ENCODE peak calls at places on chromosomes 16 and 17, in eight cellular contexts. O is HL-60, Q is tibial artery, K is suprapubic skin, M is dorsolateral prefrontal cortex, X is mucosa of descending colon, J is upper lobe of left lung, B is AG10803. G is an unnamed sample.

GRCh38 chr17:50367401-50367800 is 5.6 kb downstream of the MRPL27 start:
- DNase-seq in O (no peak), Q (no peak), K (no peak), M (no peak), X (no peak), J (no peak), B (no peak), G (no peak)

GRCh38 chr16:24088767-24089166 is 167.4 kb upstream of the CACNG3 start:
- DNase-seq in O (no peak), Q (no peak), K (no peak), M (no peak), X (no peak), J (no peak), B (no peak), G (no peak)

GRCh38 chr16:48965391-48965790 is 316.2 kb downstream of the CBLN1 start:
- DNase-seq in O (no peak), Q (no peak), K (no peak), M (no peak), X (no peak), J (no peak), B (peak), G (peak)

GRCh38 chr16:11955713-11956123 is 9.3 kb upstream of the TNFRSF17 start:
- DNase-seq in O (no peak), Q (no peak), K (no peak), M (no peak), X (no peak), J (no peak), B (peak), G (peak)

GRCh38 chr17:538096-538973 is 176.3 kb downstream of the VPS53 start:
- DNase-seq in O (no peak), Q (no peak), K (no peak), M (no peak), X (no peak), J (no peak), B (peak), G (no peak)

GRCh38 chr17:8121531-8122390 is 2.1 kb downstream of the HES7 start:
- DNase-seq in O (no peak), Q (no peak), K (no peak), M (peak), X (peak), J (no peak), B (peak), G (peak)

GRCh38 chr17:29949708-29950107 is 8.3 kb downstream of the EFCAB5 start:
- DNase-seq in O (no peak), Q (no peak), K (no peak), M (no peak), X (no peak), J (no peak), B (no peak), G (no peak)

GRCh38 chr16:85529489-85530369 is 83.4 kb upstream of the GSE1 start:
- DNase-seq in O (no peak), Q (no peak), K (no peak), M (no peak), X (no peak), J (no peak), B (no peak), G (no peak)

GRCh38 chr17:31378638-31379037 is 12.8 kb upstream of the RAB11FIP4 start:
- DNase-seq in O (no peak), Q (no peak), K (no peak), M (no peak), X (no peak), J (no peak), B (no peak), G (no peak)

GRCh38 chr16:47726031-47726675 is 265.0 kb downstream of the PHKB start:
- DNase-seq in O (no peak), Q (no peak), K (no peak), M (no peak), X (no peak), J (no peak), B (no peak), G (no peak)

GRCh38 chr16:10770907-10771306 is 27.3 kb downstream of the NUBP1 start:
- DNase-seq in O (peak), Q (no peak), K (no peak), M (no peak), X (no peak), J (peak), B (no peak), G (peak)

GRCh38 chr17:34980681-34981537 is 597 bp downstream of the LIG3 start:
- DNase-seq in O (peak), Q (peak), K (peak), M (peak), X (peak), J (peak), B (peak), G (peak)

GRCh38 chr16:28845173-28846079 is 722 bp downstream of the TUFM start:
- DNase-seq in O (no peak), Q (no peak), K (no peak), M (no peak), X (no peak), J (peak), B (no peak), G (peak)

GRCh38 chr17:49240619-49241018 is 10.0 kb upstream of the PHOSPHO1 start:
- DNase-seq in O (no peak), Q (no peak), K (no peak), M (no peak), X (no peak), J (no peak), B (no peak), G (no peak)

GRCh38 chr16:88650749-88651275 is at the start of gene CYBA:
- DNase-seq in O (peak), Q (peak), K (peak), M (no peak), X (peak), J (peak), B (peak), G (peak)

GRCh38 chr16:66511615-66512500 is 38.1 kb downstream of the TK2 start:
- DNase-seq in O (no peak), Q (no peak), K (no peak), M (peak), X (no peak), J (no peak), B (peak), G (peak)

GRCh38 chr17:1180958-1181768 is 1.4 kb upstream of the ABR start:
- DNase-seq in O (no peak), Q (no peak), K (no peak), M (peak), X (peak), J (no peak), B (no peak), G (no peak)

GRCh38 chr17:48542114-48542955 is 2.6 kb downstream of the HOXB2 start:
- DNase-seq in O (no peak), Q (no peak), K (no peak), M (no peak), X (peak), J (no peak), B (no peak), G (no peak)

GRCh38 chr17:6070280-6070894 is at the start of gene WSCD1:
- DNase-seq in O (no peak), Q (no peak), K (no peak), M (no peak), X (no peak), J (no peak), B (no peak), G (peak)

GRCh38 chr16:53973021-53973420 is 269.1 kb downstream of the FTO start:
- DNase-seq in O (no peak), Q (no peak), K (no peak), M (no peak), X (no peak), J (no peak), B (no peak), G (no peak)

GRCh38 chr17:6940186-6940649 is 55.6 kb upstream of the ALOX12 start:
- DNase-seq in O (no peak), Q (no peak), K (no peak), M (no peak), X (no peak), J (no peak), B (peak), G (no peak)

GRCh38 chr17:73690581-73691135 is 46.4 kb upstream of the SDK2 start:
- DNase-seq in O (no peak), Q (no peak), K (no peak), M (no peak), X (no peak), J (no peak), B (no peak), G (no peak)

DNA sequence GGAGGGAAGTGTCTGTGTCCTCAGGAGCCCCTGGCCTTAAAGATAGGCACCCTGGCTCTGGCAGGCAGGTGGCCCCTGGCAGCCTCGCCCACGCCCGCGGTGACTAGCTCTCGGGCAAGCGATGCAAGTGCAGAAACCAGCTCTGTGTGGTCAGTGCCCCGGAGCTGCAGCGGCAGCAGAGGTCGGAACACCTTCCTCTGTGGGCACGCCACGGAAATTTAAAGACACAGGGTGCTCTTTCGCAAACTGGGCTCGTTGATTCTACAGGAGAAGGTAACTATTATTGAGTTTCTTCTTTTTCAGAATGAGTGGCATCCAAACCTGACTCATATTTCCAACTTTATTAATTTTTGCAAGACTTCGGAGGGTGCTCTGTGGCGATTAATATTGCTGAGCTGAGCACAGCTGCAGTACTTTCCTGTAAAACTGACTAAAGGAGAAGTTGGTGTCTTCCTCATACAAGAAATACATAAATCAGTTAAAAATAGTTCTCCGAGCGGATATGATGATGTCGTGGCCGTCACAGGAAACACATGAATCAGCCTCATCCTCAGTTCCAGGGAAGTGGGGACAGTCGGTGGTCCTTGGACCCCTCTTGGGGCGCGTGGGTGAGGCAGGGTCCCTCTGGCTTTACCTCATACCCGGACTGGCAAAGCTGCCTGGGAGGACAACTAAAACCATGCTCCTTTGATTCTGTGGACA is 120.2 kb downstream of the METRNL start:
- DNase-seq in O (peak), Q (peak), K (peak), M (peak), X (peak), J (peak), B (peak), G (peak)
- H3K4me3 ChIP-seq in O (peak), Q (no peak), K (peak), M (no peak), X (no peak), J (peak), B (no peak), G (no peak)

GRCh38 chr17:16817201-16817600 is 127.2 kb downstream of the CCDC144A start:
- DNase-seq in O (no peak), Q (no peak), K (no peak), M (no peak), X (no peak), J (no peak), B (no peak), G (no peak)

GRCh38 chr17:16818340-16818739 is 128.3 kb downstream of the CCDC144A start:
- DNase-seq in O (no peak), Q (no peak), K (no peak), M (no peak), X (no peak), J (no peak), B (no peak), G (no peak)

GRCh38 chr17:16820979-16821543 is 131.0 kb downstream of the CCDC144A start:
- DNase-seq in O (no peak), Q (no peak), K (no peak), M (no peak), X (no peak), J (no peak), B (no peak), G (no peak)

GRCh38 chr17:16820161-16820877 is 130.3 kb downstream of the CCDC144A start:
- DNase-seq in O (no peak), Q (peak), K (no peak), M (no peak), X (no peak), J (no peak), B (no peak), G (no peak)

GRCh38 chr17:16818821-16819683 is 129.0 kb downstream of the CCDC144A start:
- DNase-seq in O (no peak), Q (no peak), K (no peak), M (no peak), X (no peak), J (no peak), B (no peak), G (no peak)
- TF ChIP-seq CTCF in O (no peak), Q (no peak), K (no peak), M (no peak), X (no peak), J (no peak), B (no peak), G (no peak)

DNA sequence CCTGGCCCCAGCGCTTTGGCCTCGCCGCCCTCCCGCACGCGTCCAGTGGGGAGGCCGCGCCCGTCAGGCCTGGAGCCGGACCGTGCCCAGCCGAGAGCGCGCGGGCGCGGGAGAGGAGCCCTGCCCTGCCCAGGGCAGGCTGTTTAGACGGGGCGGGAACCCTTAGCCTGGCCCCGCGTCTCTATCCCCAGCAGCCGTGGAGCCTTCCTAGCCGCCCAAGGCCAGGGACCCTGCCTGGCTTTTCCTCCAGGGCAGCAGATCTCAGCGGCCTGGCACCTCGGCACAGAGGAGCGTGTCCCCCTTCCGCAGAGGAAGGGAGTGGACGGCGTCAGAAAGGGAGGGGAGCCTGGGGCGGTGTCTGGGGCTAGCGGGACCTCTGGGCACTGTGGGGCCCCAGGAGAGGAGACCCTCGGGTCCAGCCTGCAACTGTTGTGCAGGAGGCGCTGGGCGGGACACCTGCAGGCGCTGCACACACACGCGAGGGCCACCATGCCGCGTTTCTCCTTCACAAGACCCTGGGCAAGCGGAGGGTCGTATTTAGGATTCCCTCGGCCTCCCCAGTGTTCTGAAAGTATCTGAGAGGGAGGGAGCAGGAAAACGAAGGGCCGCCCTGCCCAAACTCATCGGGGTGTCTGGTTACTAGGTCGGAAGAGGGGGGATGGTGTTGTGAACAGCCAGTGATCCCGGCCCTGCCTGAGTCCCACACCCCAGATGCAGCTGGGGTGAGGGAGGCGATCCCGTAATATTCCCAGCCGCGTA is 2.3 kb upstream of the NPTX1 start:
- DNase-seq in O (no peak), Q (no peak), K (no peak), M (no peak), X (no peak), J (no peak), B (no peak), G (no peak)
- H3K4me3 ChIP-seq in O (no peak), Q (no peak), K (peak), M (peak), X (no peak), J (peak), B (peak), G (peak)

GRCh38 chr16:3115011-3115410 is 2.6 kb downstream of the ZNF205 start:
- DNase-seq in O (no peak), Q (no peak), K (no peak), M (no peak), X (no peak), J (no peak), B (no peak), G (no peak)

GRCh38 chr16:3118204-3118790 is 5.9 kb downstream of the ZNF205 start:
- DNase-seq in O (no peak), Q (no peak), K (no peak), M (no peak), X (no peak), J (no peak), B (no peak), G (no peak)

GRCh38 chr16:3113765-3114479 is 1.5 kb downstream of the ZNF205 start:
- DNase-seq in O (no peak), Q (no peak), K (no peak), M (no peak), X (no peak), J (no peak), B (no peak), G (peak)

GRCh38 chr16:3112881-3113574 is 642 bp downstream of the ZNF205 start:
- DNase-seq in O (no peak), Q (no peak), K (no peak), M (no peak), X (no peak), J (no peak), B (no peak), G (peak)

DNA sequence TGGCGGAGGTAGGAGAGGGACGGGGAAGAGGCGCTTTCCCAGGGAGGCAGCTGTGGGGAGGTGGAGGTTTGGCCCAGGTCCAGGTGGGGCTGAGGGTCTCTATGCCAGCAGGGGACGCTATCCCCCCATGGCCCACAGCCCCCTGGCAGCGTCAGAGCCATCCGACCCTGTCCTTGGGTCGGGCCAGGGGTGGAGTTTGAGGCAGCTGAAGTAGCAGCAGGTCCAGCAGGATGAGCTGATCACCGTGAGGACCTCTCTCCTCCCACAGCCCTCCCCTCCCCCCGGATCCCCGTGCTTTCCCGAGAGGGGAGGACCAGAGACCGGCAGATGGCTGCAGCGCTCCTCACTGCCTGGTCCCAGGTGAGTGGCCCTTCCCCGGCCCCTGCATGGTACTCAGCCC is 3.2 kb downstream of the ZNF205 start:
- DNase-seq in O (no peak), Q (no peak), K (no peak), M (no peak), X (no peak), J (no peak), B (no peak), G (no peak)
- TF ChIP-seq CTCF in O (no peak), Q (no peak), K (no peak), M (no peak), X (no peak), J (no peak), B (no peak), G (no peak)

GRCh38 chr17:59830007-59830630 is 62.6 kb downstream of the TUBD1 start:
- DNase-seq in O (no peak), Q (no peak), K (no peak), M (no peak), X (no peak), J (no peak), B (peak), G (peak)

GRCh38 chr17:59826741-59827453 is 65.8 kb downstream of the TUBD1 start:
- DNase-seq in O (no peak), Q (no peak), K (no peak), M (no peak), X (no peak), J (no peak), B (no peak), G (no peak)

GRCh38 chr17:59827721-59828477 is 64.8 kb downstream of the TUBD1 start:
- DNase-seq in O (no peak), Q (no peak), K (no peak), M (no peak), X (no peak), J (no peak), B (no peak), G (peak)

GRCh38 chr17:59829217-59830006 is 63.3 kb downstream of the TUBD1 start:
- DNase-seq in O (peak), Q (no peak), K (no peak), M (no peak), X (no peak), J (no peak), B (peak), G (peak)

GRCh38 chr17:59828478-59828760 is 64.3 kb downstream of the TUBD1 start:
- DNase-seq in O (no peak), Q (no peak), K (no peak), M (no peak), X (no peak), J (no peak), B (no peak), G (no peak)
- H3K4me3 ChIP-seq in O (no peak), Q (no peak), K (no peak), M (no peak), X (no peak), J (no peak), B (no peak), G (no peak)

G was measured in foreskin fibroblast.